ENCODE peak calls at places on chromosomes 6 and 20, in seven cellular contexts. Y is progenitor cell of endocrine pancreas, K is transverse colon, Q is fibroblast of mammary gland, F is GM23338, P is bronchial epithelial cell, E is lower lobe of right lung. J is an unnamed sample.

GRCh38 chr6:134994431-134994830 is 44.5 kb upstream of the ALDH8A1 start:
- DNase-seq in P (no peak), E (no peak), F (no peak), K (no peak), Q (no peak), Y (no peak), J (no peak)

GRCh38 chr6:109082178-109082577 is 12.5 kb downstream of the SESN1 start:
- DNase-seq in K (no peak), E (no peak), Y (no peak), F (peak; percentile 57), Q (peak; percentile 81), P (peak; percentile 75), J (no peak)

GRCh38 chr6:119587537-119587936 is 238.0 kb upstream of the MAN1A1 start:
- DNase-seq in K (no peak), F (peak; percentile 17), P (peak; percentile 80), Y (no peak), Q (peak; percentile 73), E (no peak), J (no peak)

GRCh38 chr6:122476131-122476530 is 4.5 kb upstream of the SERINC1 start:
- DNase-seq in P (peak; percentile 45), Q (peak; percentile 40), K (no peak), E (no peak), Y (no peak), F (peak; percentile 67), J (no peak)

GRCh38 chr6:42093582-42094329 is 43.4 kb downstream of the TAF8 start:
- DNase-seq in Q (no peak), F (peak; percentile 77), Y (no peak), K (peak; percentile 50), E (no peak), P (no peak), J (no peak)

GRCh38 chr6:51930602-51931001 is 156.8 kb downstream of the PKHD1 start:
- DNase-seq in Y (no peak), Q (no peak), P (no peak), F (no peak), K (no peak), E (no peak), J (no peak)

GRCh38 chr6:157615411-157615763 is 207.7 kb upstream of the SNX9 start:
- DNase-seq in F (no peak), Q (peak; percentile 29), K (peak; percentile 33), Y (no peak), P (no peak), E (no peak), J (no peak)

GRCh38 chr6:166595061-166595780 is 8.7 kb upstream of the RAMACL start:
- DNase-seq in Q (peak; percentile 93), E (no peak), K (no peak), Y (no peak), F (no peak), P (peak; percentile 42), J (no peak)

GRCh38 chr20:43894531-43894930 is 20.1 kb upstream of the TOX2 start:
- DNase-seq in K (no peak), P (no peak), F (peak; percentile 64), Y (no peak), Q (no peak), E (no peak), J (no peak)

GRCh38 chr6:136344420-136344819 is 54.8 kb upstream of the BCLAF1 start:
- DNase-seq in K (no peak), P (no peak), Q (peak; percentile 89), E (no peak), Y (no peak), F (no peak), J (no peak)

GRCh38 chr6:100886078-100886477 is 4.9 kb upstream of the ASCC3 start:
- DNase-seq in Q (no peak), E (no peak), F (peak; percentile 73), K (no peak), Y (no peak), P (peak; percentile 4), J (no peak)

GRCh38 chr6:12637960-12638641 is 78.5 kb upstream of the PHACTR1 start:
- DNase-seq in K (peak; percentile 35), Q (peak; percentile 64), F (peak; percentile 89), E (peak; percentile 61), P (peak; percentile 81), Y (peak; percentile 35), J (peak; percentile 27)

GRCh38 chr6:132504757-132505156 is 8.2 kb downstream of the STX7 start:
- DNase-seq in P (no peak), E (no peak), Y (no peak), F (no peak), K (no peak), Q (no peak), J (no peak)

GRCh38 chr6:32148722-32149576 is 2.8 kb downstream of the PRRT1 start:
- DNase-seq in Q (no peak), F (peak; percentile 96), P (peak; percentile 77), Y (no peak), K (peak; percentile 58), E (peak; percentile 74), J (no peak)

GRCh38 chr20:60728705-60729104 is 523.4 kb upstream of the CDH4 start:
- DNase-seq in Q (no peak), K (no peak), P (no peak), E (no peak), F (peak; percentile 12), Y (no peak), J (no peak)

GRCh38 chr20:16922834-16923233 is 174.7 kb downstream of the OTOR start:
- DNase-seq in Y (no peak), F (no peak), Q (peak; percentile 85), K (no peak), E (no peak), P (peak; percentile 85), J (no peak)

GRCh38 chr20:31721408-31722332 is 998 bp downstream of the BCL2L1 start:
- DNase-seq in F (peak; percentile 43), K (peak; percentile 36), Y (no peak), Q (no peak), E (peak; percentile 53), P (no peak), J (no peak)

GRCh38 chr20:37396520-37397075 is 50.7 kb downstream of the SRC start:
- DNase-seq in Q (no peak), E (no peak), F (peak; percentile 91), P (no peak), Y (peak; percentile 82), K (no peak), J (no peak)

GRCh38 chr6:2502998-2503674 is 247.6 kb downstream of the MYLK4 start:
- DNase-seq in F (no peak), Q (no peak), E (no peak), Y (no peak), K (no peak), P (peak; percentile 27), J (no peak)

GRCh38 chr20:53865905-53866786 is 204.2 kb downstream of the BCAS1 start:
- DNase-seq in Q (peak; percentile 69), F (peak; percentile 67), K (peak; percentile 53), Y (peak; percentile 14), E (no peak), P (peak; percentile 89), J (no peak)

GRCh38 chr6:84763397-84764331 is 734 bp downstream of the TBX18 start:
- DNase-seq in Y (no peak), K (no peak), F (peak; percentile 56), Q (peak; percentile 92), E (peak; percentile 46), P (peak; percentile 42), J (no peak)
- TF ChIP-seq CTCF in Y (no peak), K (no peak), F (no peak), Q (no peak), E (no peak), P (no peak), J (no peak)

DNA sequence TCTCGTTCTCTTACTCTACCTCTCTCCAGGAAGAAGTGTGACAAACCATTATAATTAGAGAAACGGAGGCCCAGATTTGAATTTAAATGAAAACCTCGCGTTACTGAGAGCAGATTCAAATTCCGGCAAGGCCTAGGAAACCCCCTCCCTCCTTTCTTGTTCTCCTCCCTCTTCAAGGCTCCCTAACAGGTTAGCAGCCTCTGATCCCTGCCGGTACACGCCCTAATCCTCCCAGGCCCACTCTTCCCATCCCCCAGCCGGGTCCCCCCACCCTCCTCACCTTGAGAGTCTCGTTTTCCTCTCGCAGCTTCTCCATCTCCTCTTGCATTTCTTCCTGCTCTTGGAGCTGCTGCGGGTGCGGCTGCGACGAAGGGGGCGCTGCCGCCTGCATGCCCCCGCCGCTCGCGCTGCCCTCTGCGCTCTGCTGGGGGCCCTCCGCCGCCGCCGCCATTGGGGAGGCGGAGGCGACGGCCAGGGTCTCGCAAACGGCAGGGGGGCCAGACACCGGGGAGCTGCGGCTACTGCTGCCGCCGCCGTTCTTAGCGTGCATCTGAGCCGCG is 3.8 kb downstream of the MTCL3 start:
- DNase-seq in K (no peak), P (no peak), F (peak; percentile 85), Q (peak; percentile 28), Y (peak; percentile 12), E (no peak), J (peak; percentile 29)
- TF ChIP-seq CTCF in K (no peak), P (peak; percentile 5), F (peak; percentile 46), Q (no peak), Y (no peak), E (no peak), J (no peak)

DNA sequence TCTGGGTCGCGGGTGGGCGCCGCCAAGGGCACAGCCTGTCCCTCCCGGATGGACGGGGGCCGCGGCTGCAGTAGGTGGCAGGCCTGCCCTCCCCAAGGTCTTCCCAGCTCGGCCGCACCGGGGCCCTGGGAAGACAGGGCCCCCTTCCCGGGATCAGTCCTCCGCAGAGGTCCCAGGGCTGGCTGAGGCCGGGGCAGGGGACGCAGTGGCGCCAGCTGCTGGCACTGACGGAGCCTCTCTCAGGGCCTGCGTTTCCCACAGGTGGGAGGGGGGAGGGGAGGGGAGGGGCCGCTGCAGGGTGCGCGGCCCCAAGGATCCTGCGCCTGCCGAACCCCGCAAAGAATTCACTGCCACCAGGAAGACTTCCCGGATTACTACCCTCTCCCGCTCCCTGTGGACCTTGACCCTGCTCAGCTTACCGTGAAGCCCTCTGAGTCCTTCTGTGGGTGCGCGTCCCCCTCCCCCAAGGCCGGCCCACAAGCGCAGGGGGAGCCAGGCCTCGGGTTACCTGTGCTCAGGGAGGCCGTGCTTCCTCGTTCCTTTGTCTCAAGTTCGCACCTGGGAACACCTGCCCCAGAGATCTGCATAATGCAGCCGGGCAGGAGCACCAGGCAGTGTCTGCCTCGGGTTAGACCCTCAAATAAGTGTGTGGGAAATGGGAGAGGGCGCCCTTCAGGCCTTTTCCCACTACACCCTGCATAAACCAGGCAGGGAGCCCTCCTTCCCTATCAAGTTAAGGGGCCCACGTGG is 5.1 kb downstream of the LZTS3 start:
- DNase-seq in P (no peak), K (peak; percentile 64), F (peak; percentile 91), E (peak; percentile 77), Y (peak; percentile 54), Q (no peak), J (no peak)
- TF ChIP-seq CTCF in P (peak; percentile 37), K (no peak), F (peak; percentile 54), E (peak; percentile 17), Y (peak; percentile 32), Q (no peak), J (no peak)

GRCh38 chr6:27611451-27611850 is 138.5 kb upstream of the ZNF184 start:
- DNase-seq in F (no peak), Q (no peak), K (no peak), E (no peak), P (no peak), Y (no peak), J (no peak)
- TF ChIP-seq CTCF in F (no peak), Q (no peak), K (no peak), E (no peak), P (no peak), Y (no peak), J (no peak)

GRCh38 chr20:45392733-45393132 is 14.6 kb upstream of the TP53TG5 start:
- DNase-seq in K (no peak), F (peak; percentile 44), P (no peak), Y (no peak), E (no peak), Q (no peak), J (no peak)
- TF ChIP-seq CTCF in K (no peak), F (peak; percentile 45), P (peak; percentile 28), Y (no peak), E (no peak), Q (no peak), J (no peak)